ENCODE peak calls at places on chromosome 16, in nine cellular contexts. One of them, this sample, is unnamed.

GRCh38 chr16:69105501-69106361 is at the start of gene HAS3:
- DNase-seq in OCI-LY7: peak; percentile 12
- DNase-seq in upper lobe of left lung: peak; percentile 72
- DNase-seq in kidney epithelial cell: peak; percentile 48
- DNase-seq in MG63: peak; percentile 72
- DNase-seq in GM06990: peak; percentile 50
- DNase-seq in psoas muscle: peak; percentile 78
- DNase-seq in thoracic aorta: no peak
- DNase-seq in CD8-positive, alpha-beta T cell: peak; percentile 20
- DNase-seq in this sample: peak; percentile 60

GRCh38 chr16:76535-77272 is 1.3 kb upstream of the MPG start:
- DNase-seq in OCI-LY7: peak; percentile 40
- DNase-seq in kidney epithelial cell: no peak
- DNase-seq in psoas muscle: peak; percentile 92
- DNase-seq in GM06990: no peak
- DNase-seq in MG63: peak; percentile 99
- DNase-seq in upper lobe of left lung: peak; percentile 71
- DNase-seq in thoracic aorta: peak; percentile 74
- DNase-seq in CD8-positive, alpha-beta T cell: no peak
- DNase-seq in this sample: no peak

GRCh38 chr16:26569793-26570192 is 496.9 kb upstream of the C16orf82 start:
- DNase-seq in MG63: peak; percentile 2
- DNase-seq in GM06990: no peak
- DNase-seq in CD8-positive, alpha-beta T cell: no peak
- DNase-seq in kidney epithelial cell: no peak
- DNase-seq in upper lobe of left lung: no peak
- DNase-seq in OCI-LY7: peak; percentile 46
- DNase-seq in psoas muscle: no peak
- DNase-seq in thoracic aorta: no peak
- DNase-seq in this sample: peak; percentile 52

GRCh38 chr16:86605950-86606349 is 27.6 kb downstream of the FOXL1 start:
- DNase-seq in GM06990: no peak
- DNase-seq in CD8-positive, alpha-beta T cell: no peak
- DNase-seq in upper lobe of left lung: no peak
- DNase-seq in OCI-LY7: no peak
- DNase-seq in thoracic aorta: no peak
- DNase-seq in MG63: no peak
- DNase-seq in kidney epithelial cell: no peak
- DNase-seq in psoas muscle: no peak
- DNase-seq in this sample: no peak

GRCh38 chr16:31356566-31357323 is 1.8 kb downstream of the ITGAX start:
- DNase-seq in MG63: no peak
- DNase-seq in OCI-LY7: no peak
- DNase-seq in kidney epithelial cell: no peak
- DNase-seq in thoracic aorta: no peak
- DNase-seq in psoas muscle: peak; percentile 45
- DNase-seq in GM06990: no peak
- DNase-seq in upper lobe of left lung: no peak
- DNase-seq in CD8-positive, alpha-beta T cell: no peak
- DNase-seq in this sample: no peak

GRCh38 chr16:75589301-75589700 is 23.1 kb downstream of the GABARAPL2 start:
- DNase-seq in MG63: no peak
- DNase-seq in psoas muscle: no peak
- DNase-seq in OCI-LY7: no peak
- DNase-seq in upper lobe of left lung: no peak
- DNase-seq in CD8-positive, alpha-beta T cell: no peak
- DNase-seq in thoracic aorta: no peak
- DNase-seq in kidney epithelial cell: no peak
- DNase-seq in GM06990: no peak
- DNase-seq in this sample: no peak

GRCh38 chr16:53530046-53530445 is 27.0 kb upstream of the AKTIP start:
- DNase-seq in MG63: no peak
- DNase-seq in upper lobe of left lung: no peak
- DNase-seq in OCI-LY7: no peak
- DNase-seq in CD8-positive, alpha-beta T cell: no peak
- DNase-seq in kidney epithelial cell: no peak
- DNase-seq in GM06990: no peak
- DNase-seq in psoas muscle: no peak
- DNase-seq in thoracic aorta: no peak
- DNase-seq in this sample: no peak

GRCh38 chr16:12027091-12027490 is 50.6 kb downstream of the SNX29 start:
- DNase-seq in CD8-positive, alpha-beta T cell: peak; percentile 13
- DNase-seq in MG63: no peak
- DNase-seq in psoas muscle: no peak
- DNase-seq in upper lobe of left lung: no peak
- DNase-seq in kidney epithelial cell: no peak
- DNase-seq in thoracic aorta: no peak
- DNase-seq in GM06990: peak; percentile 29
- DNase-seq in OCI-LY7: peak; percentile 18
- DNase-seq in this sample: no peak

GRCh38 chr16:81495321-81496234 is 51.0 kb downstream of the CMIP start:
- DNase-seq in CD8-positive, alpha-beta T cell: no peak
- DNase-seq in OCI-LY7: no peak
- DNase-seq in upper lobe of left lung: peak; percentile 66
- DNase-seq in kidney epithelial cell: no peak
- DNase-seq in GM06990: no peak
- DNase-seq in thoracic aorta: no peak
- DNase-seq in psoas muscle: peak; percentile 71
- DNase-seq in MG63: no peak
- DNase-seq in this sample: no peak

GRCh38 chr16:15665107-15665506 is 15.1 kb downstream of the NDE1 start:
- DNase-seq in thoracic aorta: no peak
- DNase-seq in CD8-positive, alpha-beta T cell: no peak
- DNase-seq in OCI-LY7: no peak
- DNase-seq in upper lobe of left lung: no peak
- DNase-seq in MG63: no peak
- DNase-seq in kidney epithelial cell: no peak
- DNase-seq in GM06990: no peak
- DNase-seq in psoas muscle: no peak
- DNase-seq in this sample: no peak
- H3K36me3 ChIP-seq in thoracic aorta: peaks cover 19% of the 10 kb centered on the region
- H3K36me3 ChIP-seq in CD8-positive, alpha-beta T cell: peaks cover 38% of the 10 kb centered on the region
- H3K36me3 ChIP-seq in OCI-LY7: peaks cover 90% of the 10 kb centered on the region
- H3K36me3 ChIP-seq in upper lobe of left lung: peaks cover 58% of the 10 kb centered on the region
- H3K36me3 ChIP-seq in MG63: peaks cover 64% of the 10 kb centered on the region
- H3K36me3 ChIP-seq in kidney epithelial cell: peaks cover 2% of the 10 kb centered on the region
- H3K36me3 ChIP-seq in GM06990: peaks cover 28% of the 10 kb centered on the region
- H3K36me3 ChIP-seq in psoas muscle: peaks cover 3% of the 10 kb centered on the region
- H3K36me3 ChIP-seq in this sample: peaks cover 15% of the 10 kb centered on the region

DNA sequence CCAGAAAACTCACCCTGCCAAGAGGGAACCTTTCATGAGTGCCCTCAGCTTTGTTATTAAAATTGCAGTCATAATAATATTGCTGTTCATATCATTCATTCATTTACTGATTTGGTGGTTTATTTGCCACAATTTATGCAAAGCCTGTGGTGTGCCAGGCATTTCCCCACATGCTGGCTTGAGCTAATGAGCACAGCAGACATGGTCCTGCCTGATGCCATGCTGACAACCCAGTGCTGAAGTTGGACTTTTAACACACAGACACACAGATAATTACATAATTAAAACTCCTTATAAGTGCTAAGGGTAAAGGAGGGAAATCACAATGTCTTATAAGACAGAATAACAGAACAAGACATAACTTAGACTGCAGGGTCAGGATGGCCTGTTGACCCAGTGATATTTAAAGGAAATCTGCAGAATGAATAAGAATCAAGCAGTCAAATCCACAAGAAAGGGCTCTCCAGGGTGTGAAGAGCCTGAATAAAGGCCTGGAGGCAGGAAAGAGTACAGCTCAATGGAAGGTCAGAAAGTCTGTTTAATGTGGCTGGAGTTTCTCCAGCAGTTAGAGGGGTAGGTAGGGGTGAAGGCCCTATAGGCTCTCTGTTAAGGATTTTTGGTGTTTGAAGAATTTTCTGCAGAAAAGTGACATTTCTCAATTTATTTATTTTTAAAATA is 196.9 kb upstream of the CDH11 start:
- DNase-seq in MG63: no peak
- DNase-seq in OCI-LY7: no peak
- DNase-seq in GM06990: no peak
- DNase-seq in psoas muscle: no peak
- DNase-seq in upper lobe of left lung: no peak
- DNase-seq in kidney epithelial cell: no peak
- DNase-seq in CD8-positive, alpha-beta T cell: no peak
- DNase-seq in thoracic aorta: no peak
- DNase-seq in this sample: no peak
- H3K36me3 ChIP-seq in MG63: no peaks in the 10 kb centered on the region
- H3K36me3 ChIP-seq in OCI-LY7: no peaks in the 10 kb centered on the region
- H3K36me3 ChIP-seq in GM06990: no peaks in the 10 kb centered on the region
- H3K36me3 ChIP-seq in psoas muscle: no peaks in the 10 kb centered on the region
- H3K36me3 ChIP-seq in upper lobe of left lung: no peaks in the 10 kb centered on the region
- H3K36me3 ChIP-seq in kidney epithelial cell: no peaks in the 10 kb centered on the region
- H3K36me3 ChIP-seq in CD8-positive, alpha-beta T cell: no peaks in the 10 kb centered on the region
- H3K36me3 ChIP-seq in thoracic aorta: no peaks in the 10 kb centered on the region
- H3K36me3 ChIP-seq in this sample: no peaks in the 10 kb centered on the region

GRCh38 chr16:88696441-88696840 is 9.8 kb downstream of the RNF166 start:
- DNase-seq in CD8-positive, alpha-beta T cell: no peak
- DNase-seq in OCI-LY7: no peak
- DNase-seq in thoracic aorta: no peak
- DNase-seq in MG63: no peak
- DNase-seq in psoas muscle: no peak
- DNase-seq in GM06990: no peak
- DNase-seq in upper lobe of left lung: no peak
- DNase-seq in kidney epithelial cell: no peak
- DNase-seq in this sample: no peak

GRCh38 chr16:88697116-88697830 is 8.9 kb downstream of the RNF166 start:
- DNase-seq in OCI-LY7: no peak
- DNase-seq in CD8-positive, alpha-beta T cell: no peak
- DNase-seq in GM06990: no peak
- DNase-seq in upper lobe of left lung: no peak
- DNase-seq in kidney epithelial cell: no peak
- DNase-seq in MG63: no peak
- DNase-seq in psoas muscle: no peak
- DNase-seq in thoracic aorta: no peak
- DNase-seq in this sample: no peak

GRCh38 chr16:88695218-88695617 is 8.9 kb upstream of the SNAI3 start:
- DNase-seq in upper lobe of left lung: no peak
- DNase-seq in kidney epithelial cell: no peak
- DNase-seq in psoas muscle: no peak
- DNase-seq in GM06990: no peak
- DNase-seq in thoracic aorta: no peak
- DNase-seq in MG63: no peak
- DNase-seq in CD8-positive, alpha-beta T cell: no peak
- DNase-seq in OCI-LY7: no peak
- DNase-seq in this sample: no peak

GRCh38 chr16:88694221-88695087 is 8.1 kb upstream of the SNAI3 start:
- DNase-seq in psoas muscle: no peak
- DNase-seq in MG63: no peak
- DNase-seq in thoracic aorta: no peak
- DNase-seq in CD8-positive, alpha-beta T cell: no peak
- DNase-seq in OCI-LY7: no peak
- DNase-seq in GM06990: no peak
- DNase-seq in upper lobe of left lung: no peak
- DNase-seq in kidney epithelial cell: no peak
- DNase-seq in this sample: no peak

DNA sequence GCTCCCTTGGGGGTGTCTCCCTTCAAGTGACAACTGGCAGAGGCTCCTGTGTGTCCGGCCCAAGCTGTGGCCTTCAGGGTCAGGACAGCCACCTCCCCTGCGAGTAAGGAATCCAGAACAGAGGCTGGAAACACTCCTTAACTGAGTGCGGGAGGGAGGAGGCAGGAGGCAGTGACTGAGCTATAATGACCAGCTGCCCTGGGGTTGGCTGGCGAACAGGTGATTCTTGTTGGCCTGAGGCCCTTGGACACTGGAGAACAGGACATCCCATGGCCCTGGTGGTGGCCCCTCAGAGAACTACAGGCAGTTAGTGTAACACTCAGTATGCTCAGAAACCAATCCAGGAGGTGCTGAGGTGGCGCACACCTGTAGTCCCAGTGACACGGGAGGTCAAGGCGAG is 9.4 kb upstream of the SNAI3 start:
- DNase-seq in thoracic aorta: no peak
- DNase-seq in GM06990: no peak
- DNase-seq in OCI-LY7: no peak
- DNase-seq in MG63: no peak
- DNase-seq in upper lobe of left lung: no peak
- DNase-seq in kidney epithelial cell: no peak
- DNase-seq in psoas muscle: peak; percentile 83
- DNase-seq in CD8-positive, alpha-beta T cell: no peak
- DNase-seq in this sample: no peak
- H3K36me3 ChIP-seq in thoracic aorta: peaks cover 11% of the 10 kb centered on the region
- H3K36me3 ChIP-seq in GM06990: peaks cover 11% of the 10 kb centered on the region
- H3K36me3 ChIP-seq in OCI-LY7: peaks cover 24% of the 10 kb centered on the region
- H3K36me3 ChIP-seq in MG63: no peaks in the 10 kb centered on the region
- H3K36me3 ChIP-seq in upper lobe of left lung: peaks cover 45% of the 10 kb centered on the region
- H3K36me3 ChIP-seq in kidney epithelial cell: no peaks in the 10 kb centered on the region
- H3K36me3 ChIP-seq in psoas muscle: peaks cover 3% of the 10 kb centered on the region
- H3K36me3 ChIP-seq in CD8-positive, alpha-beta T cell: peaks cover 30% of the 10 kb centered on the region
- H3K36me3 ChIP-seq in this sample: no peaks in the 10 kb centered on the region

DNA sequence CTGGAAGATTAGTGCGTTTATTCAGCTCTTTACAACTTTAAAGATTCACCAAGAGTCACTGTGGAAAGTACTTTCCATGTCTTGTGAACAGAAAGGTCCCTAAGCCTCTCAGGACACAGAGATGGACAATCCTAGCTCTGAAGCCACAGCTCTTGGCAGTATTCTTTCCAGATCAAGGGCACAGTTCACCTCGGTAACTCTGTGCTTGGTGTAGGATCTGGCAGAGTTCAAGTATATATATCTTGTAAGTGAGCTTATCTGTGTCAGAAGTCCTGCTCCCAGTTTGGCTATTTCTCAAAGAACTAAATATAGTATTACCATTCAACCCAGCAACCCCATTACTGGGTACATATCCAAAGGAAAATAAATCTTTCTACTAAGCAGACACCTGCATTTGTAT is 183.7 kb downstream of the CBLN1 start:
- DNase-seq in thoracic aorta: no peak
- DNase-seq in CD8-positive, alpha-beta T cell: no peak
- DNase-seq in psoas muscle: no peak
- DNase-seq in kidney epithelial cell: no peak
- DNase-seq in upper lobe of left lung: no peak
- DNase-seq in GM06990: no peak
- DNase-seq in MG63: no peak
- DNase-seq in OCI-LY7: no peak
- DNase-seq in this sample: no peak
- H3K36me3 ChIP-seq in thoracic aorta: no peaks in the 10 kb centered on the region
- H3K36me3 ChIP-seq in CD8-positive, alpha-beta T cell: no peaks in the 10 kb centered on the region
- H3K36me3 ChIP-seq in psoas muscle: no peaks in the 10 kb centered on the region
- H3K36me3 ChIP-seq in kidney epithelial cell: no peaks in the 10 kb centered on the region
- H3K36me3 ChIP-seq in upper lobe of left lung: no peaks in the 10 kb centered on the region
- H3K36me3 ChIP-seq in GM06990: no peaks in the 10 kb centered on the region
- H3K36me3 ChIP-seq in MG63: no peaks in the 10 kb centered on the region
- H3K36me3 ChIP-seq in OCI-LY7: no peaks in the 10 kb centered on the region
- H3K36me3 ChIP-seq in this sample: no peaks in the 10 kb centered on the region

GRCh38 chr16:48590476-48590875 is 19.5 kb downstream of the N4BP1 start:
- DNase-seq in GM06990: no peak
- DNase-seq in CD8-positive, alpha-beta T cell: no peak
- DNase-seq in upper lobe of left lung: no peak
- DNase-seq in psoas muscle: no peak
- DNase-seq in kidney epithelial cell: no peak
- DNase-seq in MG63: no peak
- DNase-seq in OCI-LY7: no peak
- DNase-seq in thoracic aorta: no peak
- DNase-seq in this sample: no peak
- H3K36me3 ChIP-seq in GM06990: peaks cover 2% of the 10 kb centered on the region
- H3K36me3 ChIP-seq in CD8-positive, alpha-beta T cell: no peaks in the 10 kb centered on the region
- H3K36me3 ChIP-seq in upper lobe of left lung: no peaks in the 10 kb centered on the region
- H3K36me3 ChIP-seq in psoas muscle: no peaks in the 10 kb centered on the region
- H3K36me3 ChIP-seq in kidney epithelial cell: no peaks in the 10 kb centered on the region
- H3K36me3 ChIP-seq in MG63: peaks cover 4% of the 10 kb centered on the region
- H3K36me3 ChIP-seq in OCI-LY7: peaks cover 26% of the 10 kb centered on the region
- H3K36me3 ChIP-seq in thoracic aorta: no peaks in the 10 kb centered on the region
- H3K36me3 ChIP-seq in this sample: peaks cover 15% of the 10 kb centered on the region

This sample was measured in Karpas-422.